ENCODE peak calls at places on chromosome 17, in ten cellular contexts. One of them, this sample, is unnamed.

GRCh38 chr17:58995247-58995940 is 111.3 kb downstream of the TRIM37 start:
- DNase-seq in brain microvascular endothelial cell: no peak
- DNase-seq in fibroblast of lung: peak
- DNase-seq in Peyer's patch: no peak
- DNase-seq in cardiac muscle cell: no peak
- DNase-seq in ascending aorta: no peak
- DNase-seq in left ventricle myocardium inferior: no peak
- DNase-seq in H9: no peak
- DNase-seq in sigmoid colon: no peak
- DNase-seq in suprapubic skin: no peak
- DNase-seq in this sample: no peak

GRCh38 chr17:65455972-65456343 is 105.5 kb downstream of the AXIN2 start:
- DNase-seq in cardiac muscle cell: peak
- DNase-seq in fibroblast of lung: peak
- DNase-seq in left ventricle myocardium inferior: no peak
- DNase-seq in ascending aorta: no peak
- DNase-seq in sigmoid colon: no peak
- DNase-seq in H9: peak
- DNase-seq in suprapubic skin: no peak
- DNase-seq in brain microvascular endothelial cell: no peak
- DNase-seq in Peyer's patch: no peak
- DNase-seq in this sample: no peak

GRCh38 chr17:50459081-50459676 is 9.5 kb downstream of the CHAD start:
- DNase-seq in brain microvascular endothelial cell: peak
- DNase-seq in fibroblast of lung: peak
- DNase-seq in sigmoid colon: no peak
- DNase-seq in Peyer's patch: no peak
- DNase-seq in suprapubic skin: no peak
- DNase-seq in ascending aorta: no peak
- DNase-seq in left ventricle myocardium inferior: no peak
- DNase-seq in H9: no peak
- DNase-seq in cardiac muscle cell: peak
- DNase-seq in this sample: no peak

GRCh38 chr17:82520041-82520910 is 744 bp downstream of the FOXK2 start:
- DNase-seq in sigmoid colon: peak
- DNase-seq in ascending aorta: no peak
- DNase-seq in cardiac muscle cell: peak
- DNase-seq in left ventricle myocardium inferior: peak
- DNase-seq in Peyer's patch: peak
- DNase-seq in fibroblast of lung: no peak
- DNase-seq in brain microvascular endothelial cell: no peak
- DNase-seq in suprapubic skin: no peak
- DNase-seq in H9: no peak
- DNase-seq in this sample: no peak

GRCh38 chr17:33871720-33872535 is 383.2 kb upstream of the CCL2 start:
- DNase-seq in brain microvascular endothelial cell: no peak
- DNase-seq in left ventricle myocardium inferior: no peak
- DNase-seq in suprapubic skin: no peak
- DNase-seq in H9: no peak
- DNase-seq in fibroblast of lung: no peak
- DNase-seq in sigmoid colon: no peak
- DNase-seq in ascending aorta: no peak
- DNase-seq in Peyer's patch: no peak
- DNase-seq in cardiac muscle cell: no peak
- DNase-seq in this sample: no peak

GRCh38 chr17:4362141-4362540 is 4.3 kb downstream of the UBE2G1 start:
- DNase-seq in Peyer's patch: no peak
- DNase-seq in ascending aorta: peak
- DNase-seq in fibroblast of lung: peak
- DNase-seq in left ventricle myocardium inferior: no peak
- DNase-seq in suprapubic skin: peak
- DNase-seq in sigmoid colon: peak
- DNase-seq in cardiac muscle cell: peak
- DNase-seq in H9: no peak
- DNase-seq in brain microvascular endothelial cell: no peak
- DNase-seq in this sample: no peak

GRCh38 chr17:66331038-66331816 is 28.8 kb downstream of the PRKCA start:
- DNase-seq in cardiac muscle cell: no peak
- DNase-seq in sigmoid colon: no peak
- DNase-seq in left ventricle myocardium inferior: no peak
- DNase-seq in suprapubic skin: no peak
- DNase-seq in H9: no peak
- DNase-seq in brain microvascular endothelial cell: no peak
- DNase-seq in fibroblast of lung: no peak
- DNase-seq in ascending aorta: no peak
- DNase-seq in Peyer's patch: no peak
- DNase-seq in this sample: no peak

GRCh38 chr17:43861960-43862359 is 15.0 kb downstream of the CD300LG start:
- DNase-seq in suprapubic skin: no peak
- DNase-seq in H9: no peak
- DNase-seq in brain microvascular endothelial cell: no peak
- DNase-seq in fibroblast of lung: no peak
- DNase-seq in left ventricle myocardium inferior: no peak
- DNase-seq in sigmoid colon: no peak
- DNase-seq in Peyer's patch: no peak
- DNase-seq in ascending aorta: no peak
- DNase-seq in cardiac muscle cell: no peak
- DNase-seq in this sample: no peak

GRCh38 chr17:75154195-75155106 is at the start of gene JPT1:
- DNase-seq in fibroblast of lung: peak
- DNase-seq in Peyer's patch: peak
- DNase-seq in sigmoid colon: peak
- DNase-seq in H9: peak
- DNase-seq in brain microvascular endothelial cell: peak
- DNase-seq in left ventricle myocardium inferior: peak
- DNase-seq in ascending aorta: peak
- DNase-seq in suprapubic skin: peak
- DNase-seq in cardiac muscle cell: peak
- DNase-seq in this sample: peak
- H3K27ac ChIP-seq in fibroblast of lung: peak
- H3K27ac ChIP-seq in Peyer's patch: peak
- H3K27ac ChIP-seq in sigmoid colon: peak
- H3K27ac ChIP-seq in H9: no peak
- H3K27ac ChIP-seq in brain microvascular endothelial cell: peak
- H3K27ac ChIP-seq in left ventricle myocardium inferior: peak
- H3K27ac ChIP-seq in ascending aorta: peak
- H3K27ac ChIP-seq in suprapubic skin: peak
- H3K27ac ChIP-seq in cardiac muscle cell: peak
- H3K27ac ChIP-seq in this sample: no peak

GRCh38 chr17:80894726-80895125 is 96.9 kb upstream of the CHMP6 start:
- DNase-seq in fibroblast of lung: no peak
- DNase-seq in Peyer's patch: no peak
- DNase-seq in left ventricle myocardium inferior: no peak
- DNase-seq in brain microvascular endothelial cell: no peak
- DNase-seq in sigmoid colon: no peak
- DNase-seq in ascending aorta: no peak
- DNase-seq in suprapubic skin: no peak
- DNase-seq in H9: no peak
- DNase-seq in cardiac muscle cell: no peak
- DNase-seq in this sample: no peak

GRCh38 chr17:80895366-80895765 is 96.3 kb upstream of the CHMP6 start:
- DNase-seq in brain microvascular endothelial cell: no peak
- DNase-seq in suprapubic skin: no peak
- DNase-seq in cardiac muscle cell: no peak
- DNase-seq in fibroblast of lung: no peak
- DNase-seq in ascending aorta: no peak
- DNase-seq in left ventricle myocardium inferior: no peak
- DNase-seq in Peyer's patch: no peak
- DNase-seq in sigmoid colon: no peak
- DNase-seq in H9: no peak
- DNase-seq in this sample: no peak

GRCh38 chr17:80893604-80894438 is 97.8 kb upstream of the CHMP6 start:
- DNase-seq in fibroblast of lung: no peak
- DNase-seq in H9: no peak
- DNase-seq in suprapubic skin: no peak
- DNase-seq in cardiac muscle cell: no peak
- DNase-seq in ascending aorta: no peak
- DNase-seq in Peyer's patch: no peak
- DNase-seq in brain microvascular endothelial cell: no peak
- DNase-seq in left ventricle myocardium inferior: no peak
- DNase-seq in sigmoid colon: no peak
- DNase-seq in this sample: no peak

GRCh38 chr17:80892900-80893603 is 98.6 kb upstream of the CHMP6 start:
- DNase-seq in fibroblast of lung: peak
- DNase-seq in cardiac muscle cell: peak
- DNase-seq in brain microvascular endothelial cell: peak
- DNase-seq in H9: no peak
- DNase-seq in sigmoid colon: no peak
- DNase-seq in Peyer's patch: no peak
- DNase-seq in ascending aorta: no peak
- DNase-seq in suprapubic skin: no peak
- DNase-seq in left ventricle myocardium inferior: no peak
- DNase-seq in this sample: peak

DNA sequence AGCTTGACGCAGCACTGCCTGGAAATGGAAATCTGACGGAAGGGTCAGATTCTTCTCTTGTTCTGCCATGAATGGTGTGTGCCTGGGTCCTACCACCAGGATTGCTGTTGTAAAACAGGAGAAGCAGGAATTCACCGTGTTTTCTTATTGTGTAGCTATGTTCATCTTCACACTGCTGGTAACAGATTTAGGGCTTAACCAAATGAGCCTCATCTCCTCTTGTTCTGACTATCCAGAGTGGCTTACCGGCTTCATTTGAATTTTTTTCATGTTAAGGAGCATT is 97.3 kb upstream of the CHMP6 start:
- DNase-seq in H9: no peak
- DNase-seq in brain microvascular endothelial cell: no peak
- DNase-seq in left ventricle myocardium inferior: no peak
- DNase-seq in sigmoid colon: no peak
- DNase-seq in fibroblast of lung: no peak
- DNase-seq in Peyer's patch: no peak
- DNase-seq in ascending aorta: no peak
- DNase-seq in suprapubic skin: no peak
- DNase-seq in cardiac muscle cell: no peak
- DNase-seq in this sample: no peak
- TF ChIP-seq CTCF in H9: peak
- TF ChIP-seq CTCF in brain microvascular endothelial cell: peak
- TF ChIP-seq CTCF in left ventricle myocardium inferior: no peak
- TF ChIP-seq CTCF in sigmoid colon: no peak
- TF ChIP-seq CTCF in fibroblast of lung: peak
- TF ChIP-seq CTCF in Peyer's patch: no peak
- TF ChIP-seq CTCF in ascending aorta: no peak
- TF ChIP-seq CTCF in suprapubic skin: no peak
- TF ChIP-seq CTCF in cardiac muscle cell: no peak
- TF ChIP-seq CTCF in this sample: peak

DNA sequence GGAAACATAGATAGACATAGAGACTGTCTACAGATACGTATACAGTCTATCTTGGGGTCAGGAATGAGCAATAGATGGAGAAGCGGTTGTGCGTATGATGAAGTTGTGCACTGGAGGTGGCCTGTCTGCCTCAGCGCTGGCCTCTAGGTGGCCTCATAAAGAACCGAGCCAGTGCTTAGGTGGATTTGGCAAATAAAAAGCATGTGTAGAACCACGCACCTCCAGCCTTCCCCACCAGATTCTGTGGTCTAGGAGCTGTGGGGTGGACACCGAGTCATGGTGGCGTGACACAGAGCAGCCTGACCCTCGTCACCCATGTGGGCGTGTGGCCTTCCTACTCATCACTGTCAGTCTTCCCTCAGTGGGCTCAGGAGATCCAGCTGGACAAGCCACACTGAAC is 34.0 kb downstream of the PGS1 start:
- DNase-seq in fibroblast of lung: no peak
- DNase-seq in sigmoid colon: no peak
- DNase-seq in cardiac muscle cell: peak
- DNase-seq in Peyer's patch: no peak
- DNase-seq in ascending aorta: no peak
- DNase-seq in brain microvascular endothelial cell: peak
- DNase-seq in H9: no peak
- DNase-seq in suprapubic skin: no peak
- DNase-seq in left ventricle myocardium inferior: no peak
- DNase-seq in this sample: no peak
- H3K27ac ChIP-seq in fibroblast of lung: peak
- H3K27ac ChIP-seq in sigmoid colon: peak
- H3K27ac ChIP-seq in cardiac muscle cell: peak
- H3K27ac ChIP-seq in Peyer's patch: peak
- H3K27ac ChIP-seq in ascending aorta: no peak
- H3K27ac ChIP-seq in brain microvascular endothelial cell: no peak
- H3K27ac ChIP-seq in H9: no peak
- H3K27ac ChIP-seq in suprapubic skin: no peak
- H3K27ac ChIP-seq in left ventricle myocardium inferior: peak
- H3K27ac ChIP-seq in this sample: no peak

GRCh38 chr17:14198575-14198974 is 38.1 kb downstream of the CDRT15 start:
- DNase-seq in sigmoid colon: no peak
- DNase-seq in cardiac muscle cell: no peak
- DNase-seq in Peyer's patch: no peak
- DNase-seq in suprapubic skin: no peak
- DNase-seq in left ventricle myocardium inferior: no peak
- DNase-seq in brain microvascular endothelial cell: no peak
- DNase-seq in fibroblast of lung: no peak
- DNase-seq in ascending aorta: no peak
- DNase-seq in H9: no peak
- DNase-seq in this sample: no peak

GRCh38 chr17:14200354-14200753 is 36.3 kb downstream of the CDRT15 start:
- DNase-seq in H9: no peak
- DNase-seq in ascending aorta: no peak
- DNase-seq in suprapubic skin: no peak
- DNase-seq in Peyer's patch: no peak
- DNase-seq in cardiac muscle cell: no peak
- DNase-seq in left ventricle myocardium inferior: no peak
- DNase-seq in brain microvascular endothelial cell: no peak
- DNase-seq in sigmoid colon: no peak
- DNase-seq in fibroblast of lung: no peak
- DNase-seq in this sample: no peak

GRCh38 chr17:14198013-14198412 is 38.6 kb downstream of the CDRT15 start:
- DNase-seq in Peyer's patch: no peak
- DNase-seq in left ventricle myocardium inferior: peak
- DNase-seq in ascending aorta: no peak
- DNase-seq in fibroblast of lung: no peak
- DNase-seq in brain microvascular endothelial cell: no peak
- DNase-seq in cardiac muscle cell: no peak
- DNase-seq in suprapubic skin: no peak
- DNase-seq in sigmoid colon: no peak
- DNase-seq in H9: peak
- DNase-seq in this sample: no peak

GRCh38 chr17:14197582-14197981 is 39.1 kb downstream of the CDRT15 start:
- DNase-seq in ascending aorta: no peak
- DNase-seq in H9: no peak
- DNase-seq in fibroblast of lung: no peak
- DNase-seq in sigmoid colon: no peak
- DNase-seq in suprapubic skin: no peak
- DNase-seq in left ventricle myocardium inferior: no peak
- DNase-seq in cardiac muscle cell: no peak
- DNase-seq in brain microvascular endothelial cell: no peak
- DNase-seq in Peyer's patch: no peak
- DNase-seq in this sample: no peak

DNA sequence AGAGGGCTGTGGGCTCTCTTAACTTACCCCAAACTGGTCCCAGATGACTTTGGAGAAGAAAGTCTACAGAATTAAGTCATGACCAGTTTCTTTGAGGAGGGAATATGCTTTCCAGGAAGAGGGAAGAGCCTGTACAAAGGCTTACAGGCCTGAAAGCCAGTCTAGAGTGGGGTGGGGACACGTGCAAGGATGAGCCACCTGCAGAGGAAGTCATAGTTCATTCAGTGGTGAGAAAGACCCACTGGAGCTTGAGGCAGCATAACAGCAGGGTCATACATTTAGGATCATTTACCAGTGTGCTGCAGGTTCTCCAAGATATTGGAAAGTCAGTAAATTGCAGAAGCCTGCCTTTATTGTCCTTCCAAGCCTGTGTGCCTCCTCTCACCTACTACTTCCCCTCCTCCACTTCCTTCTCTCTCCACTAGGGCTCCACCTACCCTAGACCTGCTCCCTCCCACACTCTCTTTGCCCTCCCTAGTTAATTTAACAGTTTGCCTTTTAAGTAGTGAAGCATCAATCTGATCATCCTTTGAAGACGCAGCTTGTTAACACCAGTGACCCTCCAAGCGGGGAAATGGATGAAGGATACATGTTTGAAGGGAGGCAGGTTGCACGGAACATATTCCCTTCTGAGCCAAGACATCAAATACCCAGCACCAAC is 40.2 kb downstream of the CDRT15 start:
- DNase-seq in ascending aorta: no peak
- DNase-seq in left ventricle myocardium inferior: no peak
- DNase-seq in fibroblast of lung: no peak
- DNase-seq in cardiac muscle cell: no peak
- DNase-seq in brain microvascular endothelial cell: no peak
- DNase-seq in Peyer's patch: no peak
- DNase-seq in suprapubic skin: no peak
- DNase-seq in sigmoid colon: no peak
- DNase-seq in H9: no peak
- DNase-seq in this sample: no peak
- TF ChIP-seq CTCF in ascending aorta: no peak
- TF ChIP-seq CTCF in left ventricle myocardium inferior: peak
- TF ChIP-seq CTCF in fibroblast of lung: no peak
- TF ChIP-seq CTCF in cardiac muscle cell: no peak
- TF ChIP-seq CTCF in brain microvascular endothelial cell: peak
- TF ChIP-seq CTCF in Peyer's patch: peak
- TF ChIP-seq CTCF in suprapubic skin: no peak
- TF ChIP-seq CTCF in sigmoid colon: no peak
- TF ChIP-seq CTCF in H9: peak
- TF ChIP-seq CTCF in this sample: peak